ENCODE peak calls at places on chromosomes 4 and X, in seven cellular contexts. E is astrocyte; F is breast epithelium; H is uterus; M is stomach; V is endodermal cell; I is CD4-positive, alpha-beta T cell. N is an unnamed sample.

GRCh38 chrX:38183577-38183976 is 37.1 kb downstream of the SRPX start:
- DNase-seq in E (peak), F (no peak), H (no peak), M (no peak), V (no peak), I (no peak), N (no peak)

GRCh38 chrX:153412746-153413720 is 1.8 kb downstream of the ZFP92 start:
- DNase-seq in E (no peak), F (no peak), H (no peak), M (no peak), V (no peak), I (no peak), N (no peak)

GRCh38 chrX:134585446-134585845 is 72.8 kb downstream of the PLAC1 start:
- DNase-seq in E (no peak), F (no peak), H (no peak), M (no peak), V (no peak), I (no peak), N (no peak)

GRCh38 chrX:70219938-70220764 is 14.3 kb upstream of the AWAT1 start:
- DNase-seq in E (peak), F (peak), H (no peak), M (no peak), V (peak), I (no peak), N (no peak)

GRCh38 chr4:155241664-155242063 is 33.2 kb downstream of the NPY2R start:
- DNase-seq in E (no peak), F (no peak), H (no peak), M (no peak), V (no peak), I (no peak), N (no peak)

GRCh38 chrX:19386679-19387078 is 43.0 kb downstream of the PDHA1 start:
- DNase-seq in E (no peak), F (no peak), H (no peak), M (no peak), V (no peak), I (no peak), N (no peak)

GRCh38 chrX:42673411-42673810 is 104.6 kb downstream of the PPP1R2C start:
- DNase-seq in E (no peak), F (no peak), H (no peak), M (no peak), V (no peak), I (no peak), N (no peak)

GRCh38 chr4:39976945-39977488 is 694 bp downstream of the PDS5A start:
- DNase-seq in E (no peak), F (no peak), H (peak), M (peak), V (peak), I (peak), N (no peak)

GRCh38 chrX:28613558-28613957 is 26.3 kb downstream of the IL1RAPL1 start:
- DNase-seq in E (no peak), F (no peak), H (no peak), M (no peak), V (no peak), I (no peak), N (no peak)

GRCh38 chr4:122218762-122219161 is 66.6 kb downstream of the BLTP1 start:
- DNase-seq in E (no peak), F (no peak), H (no peak), M (no peak), V (peak), I (no peak), N (no peak)

GRCh38 chr4:112735474-112735951 is 98.6 kb downstream of the LARP7 start:
- DNase-seq in E (no peak), F (no peak), H (no peak), M (no peak), V (no peak), I (no peak), N (no peak)

GRCh38 chr4:18935956-18936355 is 914.4 kb upstream of the LCORL start:
- DNase-seq in E (peak), F (peak), H (no peak), M (no peak), V (peak), I (no peak), N (no peak)

GRCh38 chr4:10808591-10808990 is 124.0 kb upstream of the CLNK start:
- DNase-seq in E (peak), F (no peak), H (no peak), M (no peak), V (no peak), I (no peak), N (peak)

GRCh38 chrX:123138473-123138872 is 45.6 kb upstream of the GRIA3 start:
- DNase-seq in E (peak), F (no peak), H (no peak), M (no peak), V (no peak), I (no peak), N (no peak)

GRCh38 chrX:96889726-96890125 is 6.0 kb downstream of the RPA4 start:
- DNase-seq in E (no peak), F (no peak), H (no peak), M (no peak), V (no peak), I (no peak), N (no peak)

GRCh38 chrX:41339148-41339547 is 5.2 kb downstream of the DDX3X start:
- DNase-seq in E (no peak), F (no peak), H (no peak), M (no peak), V (no peak), I (no peak), N (no peak)

GRCh38 chr4:12360391-12360790 is 931.7 kb upstream of the HS3ST1 start:
- DNase-seq in E (no peak), F (no peak), H (no peak), M (no peak), V (no peak), I (no peak), N (no peak)

GRCh38 chr4:6942238-6942800 is 32.7 kb downstream of the TBC1D14 start:
- DNase-seq in E (peak), F (no peak), H (peak), M (no peak), V (peak), I (peak), N (no peak)

GRCh38 chr4:119212964-119213606 is 572 bp downstream of the USP53 start:
- DNase-seq in E (peak), F (peak), H (peak), M (peak), V (peak), I (peak), N (peak)

GRCh38 chrX:39477438-39478120 is 620.2 kb downstream of the BCOR start:
- DNase-seq in E (peak), F (no peak), H (peak), M (peak), V (peak), I (peak), N (no peak)

GRCh38 chr4:186557486-186557885 is 2.1 kb upstream of the MTNR1A start:
- DNase-seq in E (peak), F (no peak), H (no peak), M (no peak), V (peak), I (no peak), N (no peak)

GRCh38 chr4:96603635-96604034 is 763.7 kb downstream of the PDHA2 start:
- DNase-seq in E (no peak), F (no peak), H (no peak), M (no peak), V (no peak), I (no peak), N (no peak)

GRCh38 chr4:67875011-67875410 is 8.8 kb downstream of the TMPRSS11D start:
- DNase-seq in E (no peak), F (no peak), H (no peak), M (no peak), V (no peak), I (no peak), N (no peak)

GRCh38 chrX:73508861-73509260 is 54.1 kb upstream of the CHIC1 start:
- DNase-seq in E (no peak), F (no peak), H (no peak), M (no peak), V (no peak), I (no peak), N (no peak)

GRCh38 chr4:158020734-158021346 is 152.0 kb downstream of the GASK1B start:
- DNase-seq in E (peak), F (no peak), H (peak), M (no peak), V (no peak), I (no peak), N (no peak)

GRCh38 chr4:30948653-30949052 is 228.5 kb downstream of the PCDH7 start:
- DNase-seq in E (peak), F (no peak), H (no peak), M (no peak), V (no peak), I (no peak), N (no peak)

GRCh38 chr4:104235966-104236365 is 258.7 kb downstream of the CXXC4 start:
- DNase-seq in E (no peak), F (no peak), H (no peak), M (no peak), V (no peak), I (no peak), N (no peak)

GRCh38 chr4:152780267-152780811 is 585 bp downstream of the ARFIP1 start:
- DNase-seq in E (peak), F (no peak), H (no peak), M (no peak), V (no peak), I (no peak), N (no peak)

GRCh38 chr4:107035711-107036601 is at the start of gene DKK2:
- DNase-seq in E (peak), F (peak), H (no peak), M (no peak), V (peak), I (no peak), N (no peak)

GRCh38 chrX:1468250-1468772 is 15.6 kb upstream of the ASMTL start:
- DNase-seq in E (peak), F (no peak), H (no peak), M (peak), V (peak), I (peak), N (no peak)

GRCh38 chr4:3231431-3231980 is 17.5 kb upstream of the MSANTD1 start:
- DNase-seq in E (no peak), F (no peak), H (no peak), M (no peak), V (no peak), I (no peak), N (no peak)

GRCh38 chr4:157664726-157665125 is 444.2 kb downstream of the GRIA2 start:
- DNase-seq in E (peak), F (no peak), H (no peak), M (no peak), V (no peak), I (no peak), N (no peak)

GRCh38 chr4:185145572-185145971 is 2.5 kb downstream of the SLC25A4 start:
- DNase-seq in E (no peak), F (no peak), H (no peak), M (no peak), V (no peak), I (no peak), N (no peak)
- H3K27ac ChIP-seq in E (no peak), F (no peak), H (peak), M (peak), V (no peak), I (no peak), N (peak)

GRCh38 chr4:55397024-55397520 is 1.3 kb downstream of the TMEM165 start:
- DNase-seq in E (peak), F (no peak), H (peak), M (no peak), V (peak), I (no peak), N (no peak)

GRCh38 chr4:55396305-55397023 is 707 bp downstream of the TMEM165 start:
- DNase-seq in E (peak), F (no peak), H (peak), M (peak), V (peak), I (no peak), N (peak)

GRCh38 chr4:55395529-55396304 is at the start of gene TMEM165:
- DNase-seq in E (peak), F (peak), H (peak), M (peak), V (peak), I (peak), N (peak)

GRCh38 chr4:55393461-55394320 is 2.1 kb upstream of the TMEM165 start:
- DNase-seq in E (no peak), F (no peak), H (no peak), M (no peak), V (no peak), I (no peak), N (no peak)

GRCh38 chr4:55395218-55395528 is 584 bp upstream of the TMEM165 start:
- DNase-seq in E (no peak), F (no peak), H (no peak), M (no peak), V (no peak), I (no peak), N (no peak)
- H3K27ac ChIP-seq in E (peak), F (peak), H (peak), M (peak), V (peak), I (peak), N (peak)

DNA sequence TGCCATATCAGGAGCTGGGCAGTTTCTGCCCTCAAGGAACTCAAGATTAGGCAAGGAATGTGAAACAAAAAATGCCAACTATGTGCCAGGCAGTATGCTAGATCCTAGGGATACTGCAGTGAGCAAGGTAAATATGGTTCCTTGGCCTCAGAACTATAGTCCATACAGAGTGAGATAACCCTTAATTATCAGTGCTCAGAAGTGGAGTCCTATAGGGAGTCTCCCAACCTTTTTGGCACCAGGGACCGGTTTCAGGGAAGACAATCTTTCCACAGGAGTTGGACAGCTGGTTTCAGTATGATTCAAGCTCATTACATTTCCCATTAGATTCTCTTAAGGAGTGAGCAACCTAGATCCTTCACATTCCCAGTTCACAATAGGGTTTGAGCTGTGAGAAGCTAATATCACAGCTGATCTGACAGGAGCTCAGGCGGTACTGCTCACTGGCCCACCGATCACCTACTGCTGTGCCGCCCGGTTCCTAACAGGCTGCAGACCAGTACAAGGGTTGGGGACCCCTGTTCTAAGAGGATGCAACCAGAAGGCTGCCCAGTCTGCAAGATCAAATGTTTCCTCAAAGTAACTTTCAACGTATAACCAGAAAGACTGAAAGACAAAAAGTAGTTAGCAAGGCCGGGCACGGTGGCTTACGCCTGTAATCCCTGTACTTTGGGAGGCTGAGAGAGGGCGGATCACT is 1.7 kb upstream of the SRP72 start:
- DNase-seq in E (peak), F (no peak), H (no peak), M (no peak), V (peak), I (no peak), N (no peak)
- H3K27ac ChIP-seq in E (peak), F (no peak), H (no peak), M (no peak), V (no peak), I (no peak), N (no peak)

GRCh38 chrX:108735680-108736508 is 469 bp downstream of the IRS4 start:
- DNase-seq in E (peak), F (no peak), H (no peak), M (no peak), V (no peak), I (no peak), N (no peak)

GRCh38 chrX:108736509-108737479 is at the start of gene IRS4:
- DNase-seq in E (no peak), F (no peak), H (peak), M (no peak), V (peak), I (no peak), N (no peak)

GRCh38 chrX:108735087-108735679 is 1.2 kb downstream of the IRS4 start:
- DNase-seq in E (no peak), F (no peak), H (no peak), M (no peak), V (peak), I (no peak), N (no peak)

GRCh38 chrX:108737754-108738153 is 1.4 kb upstream of the IRS4 start:
- DNase-seq in E (no peak), F (no peak), H (no peak), M (no peak), V (no peak), I (no peak), N (no peak)

GRCh38 chrX:108740299-108740774 is 4.0 kb upstream of the IRS4 start:
- DNase-seq in E (no peak), F (no peak), H (no peak), M (no peak), V (no peak), I (no peak), N (no peak)
- H3K27ac ChIP-seq in E (no peak), F (no peak), H (no peak), M (no peak), V (no peak), I (no peak), N (no peak)

GRCh38 chr4:38769441-38770210 is 13.2 kb downstream of the TLR10 start:
- DNase-seq in E (no peak), F (no peak), H (no peak), M (no peak), V (no peak), I (no peak), N (no peak)
- H3K27ac ChIP-seq in E (no peak), F (no peak), H (peak), M (no peak), V (no peak), I (no peak), N (no peak)

N was measured in substantia nigra.